ENCODE peak calls at places on chromosomes 6 and 20, in six cellular contexts. One of them, this sample, is unnamed.
A peak's percentile ranks its signal among the peaks of the same experiment; 100 is the strongest.

GRCh38 chr6:139133272-139133671 is 1.6 kb upstream of the HECA start:
- ATAC-seq in body of pancreas: no peak
- ATAC-seq in natural killer cell: no peak
- ATAC-seq in GM23338: no peak
- ATAC-seq in HCT116: no peak
- ATAC-seq in CD8-positive, alpha-beta T cell: no peak
- ATAC-seq in this sample: peak; percentile 23

GRCh38 chr6:46469021-46469420 is 22.2 kb downstream of the RCAN2 start:
- ATAC-seq in CD8-positive, alpha-beta T cell: no peak
- ATAC-seq in GM23338: no peak
- ATAC-seq in body of pancreas: no peak
- ATAC-seq in HCT116: no peak
- ATAC-seq in natural killer cell: no peak
- ATAC-seq in this sample: no peak

GRCh38 chr6:88870728-88871330 is 92.6 kb downstream of the RNGTT start:
- ATAC-seq in body of pancreas: no peak
- ATAC-seq in GM23338: no peak
- ATAC-seq in CD8-positive, alpha-beta T cell: no peak
- ATAC-seq in HCT116: peak; percentile 54
- ATAC-seq in natural killer cell: peak; percentile 55
- ATAC-seq in this sample: peak; percentile 63

GRCh38 chr6:127792616-127793015 is 108.2 kb downstream of the THEMIS start:
- ATAC-seq in CD8-positive, alpha-beta T cell: peak; percentile 87
- ATAC-seq in body of pancreas: no peak
- ATAC-seq in natural killer cell: no peak
- ATAC-seq in GM23338: no peak
- ATAC-seq in HCT116: no peak
- ATAC-seq in this sample: no peak

GRCh38 chr6:162123797-162124196 is 603.8 kb downstream of the PRKN start:
- ATAC-seq in body of pancreas: no peak
- ATAC-seq in CD8-positive, alpha-beta T cell: no peak
- ATAC-seq in natural killer cell: no peak
- ATAC-seq in GM23338: peak; percentile 87
- ATAC-seq in HCT116: peak; percentile 65
- ATAC-seq in this sample: no peak

GRCh38 chr6:128686084-128686483 is 165.7 kb upstream of the PTPRK start:
- ATAC-seq in HCT116: no peak
- ATAC-seq in body of pancreas: no peak
- ATAC-seq in CD8-positive, alpha-beta T cell: no peak
- ATAC-seq in natural killer cell: no peak
- ATAC-seq in GM23338: no peak
- ATAC-seq in this sample: no peak

GRCh38 chr20:18677126-18677525 is 89.3 kb downstream of the DTD1 start:
- ATAC-seq in natural killer cell: no peak
- ATAC-seq in CD8-positive, alpha-beta T cell: no peak
- ATAC-seq in GM23338: no peak
- ATAC-seq in HCT116: no peak
- ATAC-seq in body of pancreas: no peak
- ATAC-seq in this sample: no peak

GRCh38 chr6:169959129-169960002 is 207.9 kb downstream of the ERMARD start:
- ATAC-seq in HCT116: no peak
- ATAC-seq in natural killer cell: peak; percentile 78
- ATAC-seq in GM23338: no peak
- ATAC-seq in body of pancreas: peak; percentile 81
- ATAC-seq in CD8-positive, alpha-beta T cell: peak; percentile 93
- ATAC-seq in this sample: peak; percentile 67

GRCh38 chr20:47349365-47350180 is 6.9 kb downstream of the ZMYND8 start:
- ATAC-seq in body of pancreas: no peak
- ATAC-seq in natural killer cell: no peak
- ATAC-seq in HCT116: no peak
- ATAC-seq in CD8-positive, alpha-beta T cell: no peak
- ATAC-seq in GM23338: peak; percentile 22
- ATAC-seq in this sample: no peak

GRCh38 chr20:40016359-40016758 is 672.7 kb downstream of the MAFB start:
- ATAC-seq in HCT116: no peak
- ATAC-seq in body of pancreas: no peak
- ATAC-seq in CD8-positive, alpha-beta T cell: no peak
- ATAC-seq in GM23338: no peak
- ATAC-seq in natural killer cell: no peak
- ATAC-seq in this sample: peak; percentile 77

This sample was measured in esophagus mucosa.